ENCODE peak calls at places on chromosomes 12 and 14, in nine cellular contexts. One of them, this sample, is unnamed.

GRCh38 chr12:32462908-32463307 is 63.5 kb downstream of the FGD4 start:
- DNase-seq in HL-60: no peak
- DNase-seq in activated T-cell treated with anti-CD3 and anti-CD28 coated beads for 24 hours: no peak
- DNase-seq in hepatic stellate cell: no peak
- DNase-seq in pancreas: no peak
- DNase-seq in glutamatergic neuron: no peak
- DNase-seq in stimulated activated CD4-positive, alpha-beta T cell treated with anti-CD3 and anti-CD28 coated beads, Interleukin-1b, Interleukin-23, amount 100 ng/mL, for 48 hours: no peak
- DNase-seq in RWPE1: no peak
- DNase-seq in MM.1S: peak
- DNase-seq in this sample: no peak

GRCh38 chr12:77005699-77006098 is 59.7 kb downstream of the E2F7 start:
- DNase-seq in HL-60: no peak
- DNase-seq in activated T-cell treated with anti-CD3 and anti-CD28 coated beads for 24 hours: no peak
- DNase-seq in hepatic stellate cell: no peak
- DNase-seq in pancreas: no peak
- DNase-seq in glutamatergic neuron: no peak
- DNase-seq in stimulated activated CD4-positive, alpha-beta T cell treated with anti-CD3 and anti-CD28 coated beads, Interleukin-1b, Interleukin-23, amount 100 ng/mL, for 48 hours: no peak
- DNase-seq in RWPE1: no peak
- DNase-seq in MM.1S: no peak
- DNase-seq in this sample: no peak

GRCh38 chr12:109637341-109637740 is 63.7 kb downstream of the MVK start:
- DNase-seq in HL-60: no peak
- DNase-seq in activated T-cell treated with anti-CD3 and anti-CD28 coated beads for 24 hours: no peak
- DNase-seq in hepatic stellate cell: no peak
- DNase-seq in pancreas: no peak
- DNase-seq in glutamatergic neuron: no peak
- DNase-seq in stimulated activated CD4-positive, alpha-beta T cell treated with anti-CD3 and anti-CD28 coated beads, Interleukin-1b, Interleukin-23, amount 100 ng/mL, for 48 hours: no peak
- DNase-seq in RWPE1: no peak
- DNase-seq in MM.1S: no peak
- DNase-seq in this sample: no peak

GRCh38 chr12:132547207-132547740 is 57.3 kb downstream of the FBRSL1 start:
- DNase-seq in HL-60: no peak
- DNase-seq in activated T-cell treated with anti-CD3 and anti-CD28 coated beads for 24 hours: no peak
- DNase-seq in hepatic stellate cell: no peak
- DNase-seq in pancreas: no peak
- DNase-seq in glutamatergic neuron: no peak
- DNase-seq in stimulated activated CD4-positive, alpha-beta T cell treated with anti-CD3 and anti-CD28 coated beads, Interleukin-1b, Interleukin-23, amount 100 ng/mL, for 48 hours: no peak
- DNase-seq in RWPE1: no peak
- DNase-seq in MM.1S: no peak
- DNase-seq in this sample: no peak

GRCh38 chr14:105897725-105898113 is 371.3 kb downstream of the TMEM121 start:
- DNase-seq in HL-60: no peak
- DNase-seq in activated T-cell treated with anti-CD3 and anti-CD28 coated beads for 24 hours: no peak
- DNase-seq in hepatic stellate cell: no peak
- DNase-seq in pancreas: peak
- DNase-seq in glutamatergic neuron: no peak
- DNase-seq in stimulated activated CD4-positive, alpha-beta T cell treated with anti-CD3 and anti-CD28 coated beads, Interleukin-1b, Interleukin-23, amount 100 ng/mL, for 48 hours: no peak
- DNase-seq in RWPE1: no peak
- DNase-seq in MM.1S: no peak
- DNase-seq in this sample: no peak

GRCh38 chr12:41067941-41068645 is 120.0 kb upstream of the PDZRN4 start:
- DNase-seq in HL-60: no peak
- DNase-seq in activated T-cell treated with anti-CD3 and anti-CD28 coated beads for 24 hours: no peak
- DNase-seq in hepatic stellate cell: no peak
- DNase-seq in pancreas: no peak
- DNase-seq in glutamatergic neuron: no peak
- DNase-seq in stimulated activated CD4-positive, alpha-beta T cell treated with anti-CD3 and anti-CD28 coated beads, Interleukin-1b, Interleukin-23, amount 100 ng/mL, for 48 hours: no peak
- DNase-seq in RWPE1: no peak
- DNase-seq in MM.1S: peak
- DNase-seq in this sample: no peak

GRCh38 chr12:62799126-62799736 is 135.7 kb downstream of the PPM1H start:
- DNase-seq in HL-60: peak
- DNase-seq in activated T-cell treated with anti-CD3 and anti-CD28 coated beads for 24 hours: peak
- DNase-seq in hepatic stellate cell: peak
- DNase-seq in pancreas: no peak
- DNase-seq in glutamatergic neuron: peak
- DNase-seq in stimulated activated CD4-positive, alpha-beta T cell treated with anti-CD3 and anti-CD28 coated beads, Interleukin-1b, Interleukin-23, amount 100 ng/mL, for 48 hours: peak
- DNase-seq in RWPE1: peak
- DNase-seq in MM.1S: peak
- DNase-seq in this sample: peak

GRCh38 chr12:111692575-111693210 is 6.8 kb downstream of the ACAD10 start:
- DNase-seq in HL-60: peak
- DNase-seq in activated T-cell treated with anti-CD3 and anti-CD28 coated beads for 24 hours: no peak
- DNase-seq in hepatic stellate cell: peak
- DNase-seq in pancreas: peak
- DNase-seq in glutamatergic neuron: peak
- DNase-seq in stimulated activated CD4-positive, alpha-beta T cell treated with anti-CD3 and anti-CD28 coated beads, Interleukin-1b, Interleukin-23, amount 100 ng/mL, for 48 hours: no peak
- DNase-seq in RWPE1: no peak
- DNase-seq in MM.1S: no peak
- DNase-seq in this sample: no peak

GRCh38 chr14:92160619-92161018 is 38.9 kb downstream of the CPSF2 start:
- DNase-seq in HL-60: peak
- DNase-seq in activated T-cell treated with anti-CD3 and anti-CD28 coated beads for 24 hours: no peak
- DNase-seq in hepatic stellate cell: peak
- DNase-seq in pancreas: no peak
- DNase-seq in glutamatergic neuron: no peak
- DNase-seq in stimulated activated CD4-positive, alpha-beta T cell treated with anti-CD3 and anti-CD28 coated beads, Interleukin-1b, Interleukin-23, amount 100 ng/mL, for 48 hours: no peak
- DNase-seq in RWPE1: peak
- DNase-seq in MM.1S: no peak
- DNase-seq in this sample: no peak

GRCh38 chr14:35741345-35742031 is 67.6 kb downstream of the RALGAPA1 start:
- DNase-seq in HL-60: no peak
- DNase-seq in activated T-cell treated with anti-CD3 and anti-CD28 coated beads for 24 hours: no peak
- DNase-seq in hepatic stellate cell: no peak
- DNase-seq in pancreas: no peak
- DNase-seq in glutamatergic neuron: no peak
- DNase-seq in stimulated activated CD4-positive, alpha-beta T cell treated with anti-CD3 and anti-CD28 coated beads, Interleukin-1b, Interleukin-23, amount 100 ng/mL, for 48 hours: no peak
- DNase-seq in RWPE1: no peak
- DNase-seq in MM.1S: no peak
- DNase-seq in this sample: no peak

GRCh38 chr12:14410841-14411569 is 45.5 kb downstream of the ATF7IP start:
- DNase-seq in HL-60: no peak
- DNase-seq in activated T-cell treated with anti-CD3 and anti-CD28 coated beads for 24 hours: no peak
- DNase-seq in hepatic stellate cell: no peak
- DNase-seq in pancreas: no peak
- DNase-seq in glutamatergic neuron: no peak
- DNase-seq in stimulated activated CD4-positive, alpha-beta T cell treated with anti-CD3 and anti-CD28 coated beads, Interleukin-1b, Interleukin-23, amount 100 ng/mL, for 48 hours: no peak
- DNase-seq in RWPE1: no peak
- DNase-seq in MM.1S: no peak
- DNase-seq in this sample: no peak

GRCh38 chr12:66111605-66112004 is 18.9 kb downstream of the LLPH start:
- DNase-seq in HL-60: peak
- DNase-seq in activated T-cell treated with anti-CD3 and anti-CD28 coated beads for 24 hours: no peak
- DNase-seq in hepatic stellate cell: no peak
- DNase-seq in pancreas: no peak
- DNase-seq in glutamatergic neuron: no peak
- DNase-seq in stimulated activated CD4-positive, alpha-beta T cell treated with anti-CD3 and anti-CD28 coated beads, Interleukin-1b, Interleukin-23, amount 100 ng/mL, for 48 hours: no peak
- DNase-seq in RWPE1: no peak
- DNase-seq in MM.1S: no peak
- DNase-seq in this sample: no peak

GRCh38 chr14:89479802-89480201 is 62.8 kb upstream of the FOXN3 start:
- DNase-seq in HL-60: peak
- DNase-seq in activated T-cell treated with anti-CD3 and anti-CD28 coated beads for 24 hours: no peak
- DNase-seq in hepatic stellate cell: no peak
- DNase-seq in pancreas: no peak
- DNase-seq in glutamatergic neuron: no peak
- DNase-seq in stimulated activated CD4-positive, alpha-beta T cell treated with anti-CD3 and anti-CD28 coated beads, Interleukin-1b, Interleukin-23, amount 100 ng/mL, for 48 hours: no peak
- DNase-seq in RWPE1: peak
- DNase-seq in MM.1S: no peak
- DNase-seq in this sample: no peak

GRCh38 chr12:13102481-13103195 is 829 bp downstream of the GSG1 start:
- DNase-seq in HL-60: no peak
- DNase-seq in activated T-cell treated with anti-CD3 and anti-CD28 coated beads for 24 hours: no peak
- DNase-seq in hepatic stellate cell: no peak
- DNase-seq in pancreas: no peak
- DNase-seq in glutamatergic neuron: no peak
- DNase-seq in stimulated activated CD4-positive, alpha-beta T cell treated with anti-CD3 and anti-CD28 coated beads, Interleukin-1b, Interleukin-23, amount 100 ng/mL, for 48 hours: no peak
- DNase-seq in RWPE1: no peak
- DNase-seq in MM.1S: no peak
- DNase-seq in this sample: no peak

GRCh38 chr12:131527736-131528135 is 183.2 kb upstream of the SFSWAP start:
- DNase-seq in HL-60: no peak
- DNase-seq in activated T-cell treated with anti-CD3 and anti-CD28 coated beads for 24 hours: no peak
- DNase-seq in hepatic stellate cell: no peak
- DNase-seq in pancreas: no peak
- DNase-seq in glutamatergic neuron: no peak
- DNase-seq in stimulated activated CD4-positive, alpha-beta T cell treated with anti-CD3 and anti-CD28 coated beads, Interleukin-1b, Interleukin-23, amount 100 ng/mL, for 48 hours: no peak
- DNase-seq in RWPE1: no peak
- DNase-seq in MM.1S: no peak
- DNase-seq in this sample: no peak

GRCh38 chr14:95265106-95266094 is 54.3 kb downstream of the CLMN start:
- DNase-seq in HL-60: peak
- DNase-seq in activated T-cell treated with anti-CD3 and anti-CD28 coated beads for 24 hours: peak
- DNase-seq in hepatic stellate cell: peak
- DNase-seq in pancreas: no peak
- DNase-seq in glutamatergic neuron: no peak
- DNase-seq in stimulated activated CD4-positive, alpha-beta T cell treated with anti-CD3 and anti-CD28 coated beads, Interleukin-1b, Interleukin-23, amount 100 ng/mL, for 48 hours: peak
- DNase-seq in RWPE1: peak
- DNase-seq in MM.1S: peak
- DNase-seq in this sample: peak

GRCh38 chr14:66495214-66496098 is 9.3 kb downstream of the CCDC196 start:
- DNase-seq in HL-60: peak
- DNase-seq in activated T-cell treated with anti-CD3 and anti-CD28 coated beads for 24 hours: no peak
- DNase-seq in hepatic stellate cell: peak
- DNase-seq in pancreas: no peak
- DNase-seq in glutamatergic neuron: no peak
- DNase-seq in stimulated activated CD4-positive, alpha-beta T cell treated with anti-CD3 and anti-CD28 coated beads, Interleukin-1b, Interleukin-23, amount 100 ng/mL, for 48 hours: peak
- DNase-seq in RWPE1: peak
- DNase-seq in MM.1S: peak
- DNase-seq in this sample: no peak

GRCh38 chr12:71980543-71980942 is 41.9 kb downstream of the TPH2 start:
- DNase-seq in HL-60: no peak
- DNase-seq in activated T-cell treated with anti-CD3 and anti-CD28 coated beads for 24 hours: no peak
- DNase-seq in hepatic stellate cell: no peak
- DNase-seq in pancreas: no peak
- DNase-seq in glutamatergic neuron: no peak
- DNase-seq in stimulated activated CD4-positive, alpha-beta T cell treated with anti-CD3 and anti-CD28 coated beads, Interleukin-1b, Interleukin-23, amount 100 ng/mL, for 48 hours: no peak
- DNase-seq in RWPE1: no peak
- DNase-seq in MM.1S: no peak
- DNase-seq in this sample: no peak

GRCh38 chr12:75666126-75666979 is 154.9 kb upstream of the KRR1 start:
- DNase-seq in HL-60: no peak
- DNase-seq in activated T-cell treated with anti-CD3 and anti-CD28 coated beads for 24 hours: no peak
- DNase-seq in hepatic stellate cell: peak
- DNase-seq in pancreas: no peak
- DNase-seq in glutamatergic neuron: no peak
- DNase-seq in stimulated activated CD4-positive, alpha-beta T cell treated with anti-CD3 and anti-CD28 coated beads, Interleukin-1b, Interleukin-23, amount 100 ng/mL, for 48 hours: no peak
- DNase-seq in RWPE1: no peak
- DNase-seq in MM.1S: no peak
- DNase-seq in this sample: no peak

GRCh38 chr12:87812030-87812429 is 217.2 kb downstream of the C12orf50 start:
- DNase-seq in HL-60: no peak
- DNase-seq in activated T-cell treated with anti-CD3 and anti-CD28 coated beads for 24 hours: no peak
- DNase-seq in hepatic stellate cell: no peak
- DNase-seq in pancreas: no peak
- DNase-seq in glutamatergic neuron: no peak
- DNase-seq in stimulated activated CD4-positive, alpha-beta T cell treated with anti-CD3 and anti-CD28 coated beads, Interleukin-1b, Interleukin-23, amount 100 ng/mL, for 48 hours: no peak
- DNase-seq in RWPE1: no peak
- DNase-seq in MM.1S: no peak
- DNase-seq in this sample: no peak

GRCh38 chr14:83425138-83425537 is 1891.5 kb upstream of the SEL1L start:
- DNase-seq in HL-60: no peak
- DNase-seq in activated T-cell treated with anti-CD3 and anti-CD28 coated beads for 24 hours: no peak
- DNase-seq in hepatic stellate cell: no peak
- DNase-seq in pancreas: no peak
- DNase-seq in glutamatergic neuron: no peak
- DNase-seq in stimulated activated CD4-positive, alpha-beta T cell treated with anti-CD3 and anti-CD28 coated beads, Interleukin-1b, Interleukin-23, amount 100 ng/mL, for 48 hours: no peak
- DNase-seq in RWPE1: peak
- DNase-seq in MM.1S: no peak
- DNase-seq in this sample: peak

GRCh38 chr14:66746316-66747006 is 238.5 kb downstream of the GPHN start:
- DNase-seq in HL-60: peak
- DNase-seq in activated T-cell treated with anti-CD3 and anti-CD28 coated beads for 24 hours: no peak
- DNase-seq in hepatic stellate cell: peak
- DNase-seq in pancreas: no peak
- DNase-seq in glutamatergic neuron: no peak
- DNase-seq in stimulated activated CD4-positive, alpha-beta T cell treated with anti-CD3 and anti-CD28 coated beads, Interleukin-1b, Interleukin-23, amount 100 ng/mL, for 48 hours: no peak
- DNase-seq in RWPE1: peak
- DNase-seq in MM.1S: peak
- DNase-seq in this sample: peak

GRCh38 chr12:39012870-39013269 is 107.5 kb upstream of the CPNE8 start:
- DNase-seq in HL-60: no peak
- DNase-seq in activated T-cell treated with anti-CD3 and anti-CD28 coated beads for 24 hours: no peak
- DNase-seq in hepatic stellate cell: no peak
- DNase-seq in pancreas: no peak
- DNase-seq in glutamatergic neuron: no peak
- DNase-seq in stimulated activated CD4-positive, alpha-beta T cell treated with anti-CD3 and anti-CD28 coated beads, Interleukin-1b, Interleukin-23, amount 100 ng/mL, for 48 hours: no peak
- DNase-seq in RWPE1: no peak
- DNase-seq in MM.1S: no peak
- DNase-seq in this sample: no peak

GRCh38 chr12:31369712-31370521 is 44.0 kb upstream of the SINHCAF start:
- DNase-seq in HL-60: no peak
- DNase-seq in activated T-cell treated with anti-CD3 and anti-CD28 coated beads for 24 hours: no peak
- DNase-seq in hepatic stellate cell: no peak
- DNase-seq in pancreas: no peak
- DNase-seq in glutamatergic neuron: no peak
- DNase-seq in stimulated activated CD4-positive, alpha-beta T cell treated with anti-CD3 and anti-CD28 coated beads, Interleukin-1b, Interleukin-23, amount 100 ng/mL, for 48 hours: no peak
- DNase-seq in RWPE1: no peak
- DNase-seq in MM.1S: no peak
- DNase-seq in this sample: no peak

GRCh38 chr14:57918791-57919190 is 52.9 kb upstream of the SLC35F4 start:
- DNase-seq in HL-60: no peak
- DNase-seq in activated T-cell treated with anti-CD3 and anti-CD28 coated beads for 24 hours: no peak
- DNase-seq in hepatic stellate cell: no peak
- DNase-seq in pancreas: no peak
- DNase-seq in glutamatergic neuron: no peak
- DNase-seq in stimulated activated CD4-positive, alpha-beta T cell treated with anti-CD3 and anti-CD28 coated beads, Interleukin-1b, Interleukin-23, amount 100 ng/mL, for 48 hours: no peak
- DNase-seq in RWPE1: no peak
- DNase-seq in MM.1S: no peak
- DNase-seq in this sample: no peak